ENCODE peak calls at places on chromosomes 4 and X, in four cellular contexts. S is HL-60, Z is IMR-90, D is body of pancreas. G is an unnamed sample.
A peak's percentile ranks its signal among the peaks of the same experiment; 100 is the strongest.

GRCh38 chrX:151397741-151398070 is 700 bp downstream of the VMA21 start:
- DNase-seq in D (no peak), S (no peak), Z (no peak), G (no peak)

GRCh38 chr4:176230827-176231226 is 35.4 kb upstream of the SPATA4 start:
- DNase-seq in D (no peak), S (no peak), Z (no peak), G (no peak)

GRCh38 chr4:127875791-127876190 is 4.9 kb upstream of the PLK4 start:
- DNase-seq in S (no peak), D (no peak), Z (no peak), G (no peak)

GRCh38 chrX:45851434-45851991 is 650.8 kb upstream of the DIPK2B start:
- DNase-seq in S (no peak), Z (no peak), D (no peak), G (peak; percentile 76)

GRCh38 chrX:110081740-110082139 is 78.8 kb downstream of the TMEM164 start:
- DNase-seq in Z (peak; percentile 28), S (no peak), D (peak; percentile 73), G (no peak)

GRCh38 chrX:72123471-72124185 is 8.1 kb downstream of the RTL5 start:
- DNase-seq in Z (peak; percentile 5), D (peak; percentile 50), S (peak; percentile 59), G (peak; percentile 82)

GRCh38 chr4:157587681-157588423 is 367.3 kb downstream of the GRIA2 start:
- DNase-seq in S (no peak), Z (no peak), D (no peak), G (no peak)

GRCh38 chrX:119756926-119757635 is 1.3 kb upstream of the SOWAHD start:
- DNase-seq in S (no peak), Z (no peak), D (no peak), G (no peak)

GRCh38 chr4:147076179-147076578 is 130.5 kb upstream of the TTC29 start:
- DNase-seq in D (no peak), S (no peak), Z (no peak), G (no peak)

GRCh38 chr4:86554641-86555040 is 39.5 kb upstream of the PTPN13 start:
- DNase-seq in Z (no peak), S (no peak), D (no peak), G (no peak)

GRCh38 chr4:70895405-70895804 is 6.8 kb upstream of the MOB1B start:
- DNase-seq in S (no peak), D (no peak), Z (no peak), G (no peak)

GRCh38 chrX:10755477-10756334 is 135.3 kb upstream of the MID1 start:
- DNase-seq in D (peak; percentile 22), Z (peak; percentile 81), S (no peak), G (peak; percentile 70)

GRCh38 chrX:11532291-11533075 is 133.2 kb downstream of the ARHGAP6 start:
- DNase-seq in Z (peak; percentile 9), D (no peak), S (no peak), G (no peak)

GRCh38 chr4:110816367-110816766 is 193.5 kb upstream of the PITX2 start:
- DNase-seq in S (no peak), Z (no peak), D (no peak), G (no peak)

GRCh38 chr4:163107754-163108153 is 58.9 kb downstream of the NAF1 start:
- DNase-seq in S (no peak), D (no peak), Z (peak; percentile 46), G (no peak)

GRCh38 chr4:112031712-112032328 is 113.4 kb upstream of the FAM241A start:
- DNase-seq in Z (peak; percentile 50), D (no peak), S (no peak), G (peak; percentile 76)

GRCh38 chr4:1714303-1715001 is 2.3 kb upstream of the SLBP start:
- DNase-seq in Z (no peak), D (no peak), S (no peak), G (no peak)

GRCh38 chr4:91058345-91058744 is 931.2 kb downstream of the CCSER1 start:
- DNase-seq in Z (peak; percentile 0), S (no peak), D (no peak), G (no peak)

GRCh38 chr4:25030283-25031076 is at the start of gene LGI2:
- DNase-seq in S (no peak), Z (no peak), D (peak; percentile 56), G (peak; percentile 76)

GRCh38 chrX:113929004-113929403 is 654.9 kb upstream of the HTR2C start:
- DNase-seq in D (peak; percentile 17), S (peak; percentile 14), Z (peak; percentile 10), G (peak; percentile 91)

GRCh38 chr4:152166567-152166966 is 369.3 kb downstream of the FBXW7 start:
- DNase-seq in D (no peak), Z (no peak), S (peak; percentile 17), G (peak; percentile 66)

GRCh38 chrX:135178636-135179035 is 7.4 kb upstream of the CT55 start:
- DNase-seq in S (no peak), Z (no peak), D (no peak), G (no peak)

GRCh38 chr4:40628888-40629287 is 776 bp downstream of the RBM47 start:
- DNase-seq in D (no peak), S (no peak), Z (no peak), G (no peak)

GRCh38 chrX:70720721-70721120 is 187.8 kb downstream of the TEX11 start:
- DNase-seq in S (no peak), Z (no peak), D (no peak), G (no peak)

GRCh38 chrX:53071064-53071463 is 11.1 kb upstream of the TSPYL2 start:
- DNase-seq in S (no peak), Z (no peak), D (no peak), G (no peak)

GRCh38 chr4:74768857-74769525 is 25.3 kb downstream of the BTC start:
- DNase-seq in Z (peak; percentile 9), D (peak; percentile 12), S (no peak), G (no peak)

GRCh38 chrX:69179380-69179911 is 14.2 kb upstream of the PJA1 start:
- DNase-seq in Z (peak; percentile 29), D (no peak), S (no peak), G (peak; percentile 84)

GRCh38 chr4:123463869-123464268 is 67.3 kb downstream of the SPRY1 start:
- DNase-seq in Z (no peak), D (no peak), S (no peak), G (peak; percentile 45)

GRCh38 chrX:137574102-137574783 is 8.3 kb downstream of the ZIC3 start:
- DNase-seq in Z (no peak), D (no peak), S (no peak), G (peak; percentile 81)

GRCh38 chrX:137574784-137575298 is 8.9 kb downstream of the ZIC3 start:
- DNase-seq in S (no peak), Z (no peak), D (no peak), G (peak; percentile 32)

GRCh38 chrX:137573356-137574101 is 7.6 kb downstream of the ZIC3 start:
- DNase-seq in S (no peak), D (no peak), Z (no peak), G (peak; percentile 92)

DNA sequence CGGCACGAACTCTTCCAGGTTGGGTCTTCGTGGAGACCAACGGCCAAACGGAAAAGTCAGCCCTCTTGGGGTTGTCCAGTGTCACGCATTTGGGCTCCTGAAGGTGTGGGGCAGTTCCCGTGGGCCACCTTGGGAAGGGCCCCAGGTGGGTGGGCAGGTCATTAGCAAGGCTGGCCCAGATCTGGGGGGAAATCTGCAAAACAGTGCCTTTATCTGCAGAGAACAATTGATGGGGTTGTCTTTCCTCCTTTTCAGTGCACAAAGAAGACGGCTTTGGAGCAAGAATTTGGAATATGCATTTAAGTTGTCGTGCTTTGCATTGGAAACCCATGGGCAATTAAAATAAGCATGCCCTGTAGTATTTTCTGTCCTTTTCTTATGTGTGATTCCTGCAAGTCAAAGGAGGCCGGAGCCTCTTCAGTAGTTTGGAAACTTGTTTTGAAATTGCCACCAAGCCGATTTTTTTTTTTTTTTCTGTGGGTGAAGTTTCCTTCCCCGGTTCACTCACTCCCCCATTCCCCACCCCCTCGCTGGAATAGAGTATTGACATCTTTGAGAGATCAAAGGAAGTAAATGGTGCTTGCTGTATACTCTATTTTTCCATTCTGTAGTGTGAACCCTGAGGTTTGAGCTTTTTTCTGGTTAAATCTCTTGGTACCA is 9.8 kb downstream of the ZIC3 start:
- DNase-seq in Z (no peak), S (no peak), D (no peak), G (peak; percentile 41)
- H3K4me3 ChIP-seq in Z (no peak overlapping the region), S (no peak overlapping the region), D (no peak overlapping the region), G (peak overlapping the region; percentile 54)

GRCh38 chr4:473575-474457 is 25.1 kb downstream of the ZNF721 start:
- DNase-seq in S (peak; percentile 99), D (peak; percentile 96), Z (peak; percentile 99), G (peak; percentile 98)
- H3K4me3 ChIP-seq in S (peak overlapping the region; percentile 68), D (peak overlapping the region; percentile 68), Z (peak overlapping the region; percentile 91), G (peak overlapping the region; percentile 96)

GRCh38 chrX:38107028-38107427 is 100.7 kb downstream of the SYTL5 start:
- DNase-seq in D (no peak), S (no peak), Z (no peak), G (no peak)
- H3K4me3 ChIP-seq in D (no peak overlapping the region), S (no peak overlapping the region), Z (no peak overlapping the region), G (no peak overlapping the region)

DNA sequence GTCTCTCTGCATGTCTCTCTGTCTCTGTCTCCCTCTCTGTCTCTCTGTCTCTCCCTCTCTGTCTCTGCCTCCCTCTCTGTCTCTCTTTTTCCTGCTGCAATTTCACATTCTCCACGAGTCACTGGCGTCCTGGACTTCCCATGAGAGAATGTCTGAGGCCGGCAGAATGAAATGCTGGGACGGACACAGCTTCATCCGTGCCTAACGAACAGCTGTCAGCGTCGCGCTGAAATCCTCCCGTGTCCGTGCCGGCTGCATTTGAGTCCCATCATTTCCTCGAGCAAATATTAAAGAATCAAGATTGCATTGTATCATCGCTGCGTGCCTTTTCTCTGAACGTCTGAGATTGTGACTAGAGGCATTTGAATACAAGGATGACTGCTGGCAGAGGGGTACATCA is 279.8 kb downstream of the ASMT start:
- DNase-seq in Z (no peak), D (no peak), S (no peak), G (no peak)
- H3K4me3 ChIP-seq in Z (no peak overlapping the region), D (no peak overlapping the region), S (no peak overlapping the region), G (no peak overlapping the region)

GRCh38 chr4:76535603-76536380 is 100.8 kb downstream of the SHROOM3 start:
- DNase-seq in D (no peak), S (no peak), Z (peak; percentile 43), G (no peak)
- H3K4me3 ChIP-seq in D (no peak overlapping the region), S (no peak overlapping the region), Z (no peak overlapping the region), G (no peak overlapping the region)

GRCh38 chrX:48021026-48021900 is 14.5 kb downstream of the SPACA5 start:
- DNase-seq in S (no peak), Z (peak; percentile 81), D (peak; percentile 58), G (peak; percentile 72)
- H3K4me3 ChIP-seq in S (no peak overlapping the region), Z (peak overlapping the region; percentile 87), D (peak overlapping the region; percentile 32), G (peak overlapping the region; percentile 66)

G was measured in neural progenitor cell.